ENCODE peak calls at places on chromosome 14, in seven cellular contexts. L is stimulated activated naive CD4-positive, alpha-beta T cell treated with Interleukin-2 at 50 U/mL for 16 hours; M is HepG2; S is fibroblast of the conjunctiva; A is EL; R is posterior vena cava; H is M059J. K is an unnamed sample.

GRCh38 chr14:49972199-49972671 is 79.4 kb downstream of the ARF6 start:
- DNase-seq in M (no peak), R (no peak), A (peak; percentile 88), L (no peak), H (peak; percentile 80), S (peak; percentile 44), K (peak; percentile 90)

GRCh38 chr14:103574104-103574503 is 11.3 kb downstream of the COA8 start:
- DNase-seq in S (no peak), H (no peak), M (no peak), A (no peak), L (no peak), R (no peak), K (no peak)

GRCh38 chr14:72521968-72522741 is 371.7 kb downstream of the DPF3 start:
- DNase-seq in M (no peak), L (no peak), A (no peak), R (no peak), S (no peak), H (no peak), K (no peak)

GRCh38 chr14:102218688-102219087 is 79.0 kb downstream of the WDR20 start:
- DNase-seq in H (no peak), A (no peak), R (peak; percentile 73), S (no peak), L (no peak), M (no peak), K (no peak)

GRCh38 chr14:86091811-86092210 is 561.9 kb downstream of the FLRT2 start:
- DNase-seq in R (no peak), A (no peak), H (no peak), L (no peak), M (no peak), S (no peak), K (peak; percentile 41)

GRCh38 chr14:52025310-52025709 is 36.0 kb downstream of the RTRAF start:
- DNase-seq in L (no peak), M (no peak), S (peak; percentile 67), H (peak; percentile 87), A (peak; percentile 92), R (no peak), K (peak; percentile 79)

GRCh38 chr14:105312973-105313372 is 1.6 kb upstream of the PACS2 start:
- DNase-seq in M (no peak), R (no peak), H (no peak), L (no peak), A (no peak), S (no peak), K (no peak)

GRCh38 chr14:30961330-30961729 is 64.1 kb upstream of the AP4S1 start:
- DNase-seq in S (no peak), A (no peak), L (no peak), M (no peak), H (no peak), R (no peak), K (no peak)

GRCh38 chr14:92573761-92574498 is 60.3 kb downstream of the RIN3 start:
- DNase-seq in R (no peak), M (no peak), H (no peak), S (no peak), A (no peak), L (no peak), K (no peak)

GRCh38 chr14:87067597-87067996 is 925.4 kb downstream of the GALC start:
- DNase-seq in S (no peak), L (no peak), A (no peak), M (no peak), H (no peak), R (no peak), K (no peak)

GRCh38 chr14:28254768-28255167 is 511.8 kb upstream of the FOXG1 start:
- DNase-seq in H (no peak), M (no peak), R (no peak), S (no peak), A (no peak), L (no peak), K (no peak)

GRCh38 chr14:99363616-99364290 is 91.8 kb upstream of the BCL11B start:
- DNase-seq in M (no peak), L (no peak), H (no peak), S (no peak), R (peak; percentile 56), A (no peak), K (no peak)

GRCh38 chr14:68458840-68459469 is 333.9 kb downstream of the ZFP36L1 start:
- DNase-seq in L (no peak), R (peak; percentile 80), S (peak; percentile 55), A (peak; percentile 84), H (peak; percentile 95), M (peak; percentile 95), K (peak; percentile 70)

GRCh38 chr14:24316597-24316950 is 5.3 kb downstream of the LTB4R start:
- DNase-seq in S (no peak), M (no peak), A (no peak), H (no peak), R (no peak), L (no peak), K (no peak)

GRCh38 chr14:76774471-76775158 is 13.3 kb downstream of the VASH1 start:
- DNase-seq in H (no peak), S (no peak), R (no peak), M (no peak), L (no peak), A (no peak), K (no peak)

GRCh38 chr14:100278702-100279101 is 27.5 kb downstream of the SLC25A29 start:
- DNase-seq in M (peak; percentile 40), H (peak; percentile 72), R (peak; percentile 36), S (no peak), A (peak; percentile 71), L (no peak), K (peak; percentile 27)

GRCh38 chr14:35388656-35389314 is 15.8 kb downstream of the NFKBIA start:
- DNase-seq in A (no peak), R (no peak), S (no peak), M (no peak), H (no peak), L (no peak), K (no peak)

GRCh38 chr14:91142214-91142668 is 28.4 kb downstream of the DGLUCY start:
- DNase-seq in A (no peak), R (no peak), M (no peak), H (no peak), S (no peak), L (no peak), K (no peak)

GRCh38 chr14:66802962-66803361 is 295.0 kb downstream of the GPHN start:
- DNase-seq in R (no peak), S (no peak), A (no peak), H (peak; percentile 28), L (no peak), M (no peak), K (no peak)

GRCh38 chr14:69933623-69934275 is 54.5 kb downstream of the SMOC1 start:
- DNase-seq in H (no peak), R (no peak), S (no peak), A (no peak), M (peak; percentile 17), L (no peak), K (no peak)

GRCh38 chr14:36293824-36294223 is 26.6 kb downstream of the MBIP start:
- DNase-seq in L (no peak), A (peak; percentile 26), H (peak; percentile 30), R (no peak), S (peak; percentile 13), M (peak; percentile 30), K (no peak)

GRCh38 chr14:65847065-65847847 is 434.7 kb downstream of the FUT8 start:
- DNase-seq in H (peak; percentile 51), M (no peak), A (no peak), S (no peak), R (no peak), L (peak; percentile 54), K (no peak)

GRCh38 chr14:92470215-92470614 is 43.4 kb upstream of the RIN3 start:
- DNase-seq in S (no peak), M (no peak), R (no peak), A (peak; percentile 85), L (no peak), H (peak; percentile 77), K (peak; percentile 79)

GRCh38 chr14:59244581-59244980 is 56.1 kb downstream of the DAAM1 start:
- DNase-seq in M (no peak), H (no peak), R (no peak), S (no peak), L (no peak), A (no peak), K (peak; percentile 99)

GRCh38 chr14:39467889-39468524 is 35.8 kb upstream of the FBXO33 start:
- DNase-seq in L (no peak), M (peak; percentile 83), H (peak; percentile 22), A (peak; percentile 36), S (no peak), R (no peak), K (peak; percentile 59)

GRCh38 chr14:64811676-64812075 is 68.0 kb downstream of the SPTB start:
- DNase-seq in S (no peak), M (no peak), R (no peak), A (peak; percentile 19), H (peak; percentile 58), L (no peak), K (peak; percentile 30)

GRCh38 chr14:53044486-53044885 is 93.6 kb upstream of the FERMT2 start:
- DNase-seq in L (no peak), M (no peak), H (peak; percentile 76), S (no peak), R (no peak), A (peak; percentile 78), K (peak; percentile 69)

GRCh38 chr14:90061849-90062794 is at the start of gene KCNK13:
- DNase-seq in L (no peak), S (no peak), H (no peak), A (no peak), R (peak; percentile 82), M (no peak), K (peak; percentile 25)

GRCh38 chr14:103013028-103013427 is 44.3 kb downstream of the CDC42BPB start:
- DNase-seq in R (peak; percentile 52), M (no peak), L (no peak), A (no peak), H (no peak), S (no peak), K (no peak)

GRCh38 chr14:101017209-101017608 is 113.7 kb upstream of the RTL1 start:
- DNase-seq in R (no peak), H (peak; percentile 38), M (no peak), A (peak; percentile 53), S (no peak), L (no peak), K (no peak)

GRCh38 chr14:103801459-103801858 is 45.9 kb downstream of the PPP1R13B start:
- DNase-seq in R (no peak), S (peak; percentile 14), A (peak; percentile 90), L (no peak), M (peak; percentile 37), H (peak; percentile 79), K (peak; percentile 95)

GRCh38 chr14:75442642-75443041 is 14.8 kb downstream of the JDP2 start:
- DNase-seq in A (peak; percentile 86), H (peak; percentile 67), L (no peak), R (no peak), M (no peak), S (no peak), K (peak; percentile 31)

GRCh38 chr14:50082308-50082742 is 34.0 kb downstream of the VCPKMT start:
- DNase-seq in L (peak; percentile 64), S (no peak), H (no peak), M (no peak), A (no peak), R (no peak), K (no peak)

GRCh38 chr14:98297567-98297966 is 974.4 kb downstream of the BCL11B start:
- DNase-seq in M (no peak), R (no peak), S (no peak), A (no peak), L (no peak), H (no peak), K (no peak)

GRCh38 chr14:93683241-93683640 is 105.0 kb downstream of the PRIMA1 start:
- DNase-seq in R (no peak), L (no peak), M (no peak), A (peak; percentile 10), H (peak; percentile 13), S (no peak), K (no peak)

GRCh38 chr14:106679776-106680175 is 1153.4 kb downstream of the TMEM121 start:
- DNase-seq in L (no peak), S (no peak), A (no peak), R (no peak), M (no peak), H (no peak), K (no peak)